ENCODE peak calls at places on chromosomes 11 and 22, in six cellular contexts. S, R, U, X, V and E are unnamed samples.

GRCh38 chr11:115396533-115396932 is 107.7 kb downstream of the CADM1 start:
- DNase-seq in R (no peak), U (no peak), S (no peak), V (no peak), X (no peak), E (no peak)

GRCh38 chr11:60831143-60831500 is 10.8 kb upstream of the CCDC86 start:
- DNase-seq in S (peak; percentile 80), U (peak; percentile 83), V (peak; percentile 86), R (peak; percentile 88), X (peak; percentile 73), E (peak; percentile 70)

GRCh38 chr11:67289226-67289650 is at the start of gene ANKRD13D:
- DNase-seq in S (no peak), R (no peak), X (no peak), V (no peak), U (no peak), E (no peak)

GRCh38 chr22:31764785-31765184 is 11.0 kb downstream of the DEPDC5 start:
- DNase-seq in R (no peak), S (no peak), U (no peak), X (no peak), V (no peak), E (no peak)

GRCh38 chr11:126410649-126411048 is 55.2 kb downstream of the ST3GAL4 start:
- DNase-seq in U (peak; percentile 80), V (no peak), S (peak; percentile 76), X (no peak), R (peak; percentile 82), E (no peak)

GRCh38 chr22:46064236-46064965 is 85.9 kb upstream of the PPARA start:
- DNase-seq in U (peak; percentile 19), V (peak; percentile 6), X (peak; percentile 5), R (no peak), S (peak; percentile 28), E (no peak)

GRCh38 chr11:69587454-69588081 is 53.4 kb upstream of the CCND1 start:
- DNase-seq in V (no peak), X (no peak), U (no peak), R (no peak), S (no peak), E (no peak)

GRCh38 chr11:115420524-115420923 is 83.7 kb downstream of the CADM1 start:
- DNase-seq in S (no peak), U (no peak), V (no peak), X (no peak), R (no peak), E (no peak)

GRCh38 chr11:15493066-15493465 is 378.3 kb downstream of the INSC start:
- DNase-seq in S (no peak), U (no peak), R (no peak), X (no peak), V (no peak), E (no peak)

GRCh38 chr11:100684101-100685065 is 2.7 kb upstream of the ARHGAP42 start:
- DNase-seq in X (no peak), U (no peak), V (no peak), R (no peak), S (no peak), E (no peak)

GRCh38 chr11:108788565-108789199 is 123.8 kb downstream of the DDX10 start:
- DNase-seq in V (no peak), U (no peak), R (no peak), X (peak; percentile 59), S (no peak), E (no peak)
- TF ChIP-seq CTCF in V (no peak), U (peak; percentile 48), R (peak; percentile 49), X (peak; percentile 63), S (peak; percentile 41), E (peak; percentile 56)

GRCh38 chr22:48689206-48689605 is 1138.5 kb downstream of the BRD1 start:
- DNase-seq in S (no peak), V (no peak), R (no peak), X (no peak), U (no peak), E (no peak)
- H3K9me3 ChIP-seq in S (no peaks in the 10 kb centered on the region), V (no peaks in the 10 kb centered on the region), R (no peaks in the 10 kb centered on the region), X (no peaks in the 10 kb centered on the region), U (no peaks in the 10 kb centered on the region), E (no peaks in the 10 kb centered on the region)

GRCh38 chr22:33971561-33971961 is 51.3 kb upstream of the LARGE1 start:
- DNase-seq in V (no peak), X (no peak), R (no peak), S (no peak), U (no peak), E (no peak)

GRCh38 chr22:33969052-33969451 is 48.8 kb upstream of the LARGE1 start:
- DNase-seq in S (no peak), R (no peak), U (no peak), V (no peak), X (no peak), E (no peak)
- H3K27me3 ChIP-seq in S (no peaks in the 10 kb centered on the region), R (no peaks in the 10 kb centered on the region), U (peaks cover 27% of the 10 kb centered on the region), V (peaks cover 11% of the 10 kb centered on the region), X (no peaks in the 10 kb centered on the region), E (no peaks in the 10 kb centered on the region)

DNA sequence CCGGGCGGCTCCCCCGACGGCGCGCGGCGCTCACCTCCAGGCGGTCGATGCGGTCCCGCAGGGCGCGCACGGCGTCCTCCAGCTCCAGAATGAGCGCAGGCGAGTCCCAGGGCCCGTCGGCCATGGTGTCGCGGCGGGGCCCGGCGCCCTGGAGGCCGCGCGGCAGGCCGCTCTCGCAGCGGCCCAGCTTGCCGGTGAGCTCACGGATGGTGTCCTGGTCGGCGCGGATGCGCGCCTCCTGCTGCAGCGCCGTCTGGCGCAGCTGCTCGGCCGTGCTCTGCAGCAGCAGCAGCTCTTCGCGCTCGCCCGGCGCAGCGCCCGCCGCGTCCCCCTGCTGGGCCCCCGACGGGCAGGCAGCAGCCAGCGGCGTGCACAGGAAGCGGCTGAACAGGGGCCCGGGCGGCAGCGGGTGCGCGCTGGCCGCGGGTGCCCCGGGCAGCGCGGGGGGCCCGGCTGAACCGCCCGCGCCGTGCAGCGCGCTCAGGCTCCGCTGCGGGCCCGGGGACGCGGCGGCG is 570 bp downstream of the NPTXR start:
- DNase-seq in X (peak; percentile 52), V (peak; percentile 28), S (peak; percentile 55), R (no peak), U (peak; percentile 41), E (peak; percentile 58)
- TF ChIP-seq CTCF in X (peak; percentile 37), V (no peak), S (peak; percentile 28), R (peak; percentile 49), U (peak; percentile 55), E (peak; percentile 27)

DNA sequence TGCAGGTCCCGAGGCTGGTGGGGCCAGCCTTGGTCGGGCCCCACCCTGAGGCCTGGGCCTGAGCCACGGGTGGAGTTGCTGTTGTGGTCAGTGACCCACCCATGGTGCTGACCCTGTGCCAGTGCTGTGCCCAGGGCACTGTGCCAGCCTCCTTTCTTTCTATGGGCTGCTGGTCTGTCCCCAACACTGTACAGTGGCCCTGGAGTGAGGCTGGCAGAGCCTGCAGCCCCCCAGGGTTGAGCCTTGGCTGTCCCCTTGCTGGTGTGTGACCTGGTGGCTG is 1235.7 kb downstream of the BRD1 start:
- DNase-seq in R (no peak), V (no peak), X (no peak), S (no peak), U (no peak), E (no peak)
- H3K9me3 ChIP-seq in R (no peaks in the 10 kb centered on the region), V (no peaks in the 10 kb centered on the region), X (no peaks in the 10 kb centered on the region), S (no peaks in the 10 kb centered on the region), U (no peaks in the 10 kb centered on the region), E (no peaks in the 10 kb centered on the region)

DNA sequence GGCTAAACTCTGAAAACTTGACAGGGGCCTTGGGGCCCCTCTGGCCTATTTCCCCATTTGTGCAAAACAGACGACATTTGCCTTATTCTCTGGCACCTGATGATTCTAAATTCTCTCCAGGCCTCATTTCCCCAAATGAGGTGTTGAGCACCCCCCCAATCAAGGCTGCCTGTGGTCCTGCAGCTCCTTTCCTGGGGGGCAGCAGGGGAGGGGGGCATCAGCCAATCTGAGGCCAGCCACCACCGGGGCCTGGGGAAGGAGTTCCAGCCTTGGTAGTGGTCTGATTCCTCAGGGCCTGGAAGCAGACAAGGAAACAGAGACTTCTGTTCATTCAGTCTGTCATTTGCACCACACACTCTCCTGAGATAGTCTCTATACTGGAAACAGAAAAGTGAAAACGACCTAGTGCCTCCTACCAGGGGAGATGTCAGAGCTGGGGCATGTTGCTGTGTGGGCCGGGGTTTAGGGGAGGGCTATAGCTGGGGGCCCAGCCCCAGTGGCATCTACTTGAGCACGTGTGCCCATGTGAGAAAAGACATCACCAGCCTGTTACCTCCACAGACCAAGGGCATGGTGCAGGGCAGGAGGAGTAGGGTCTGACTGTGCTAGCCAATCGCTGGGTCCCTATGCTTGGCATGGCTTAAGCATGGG is 1.9 kb upstream of the TPBGL start:
- DNase-seq in X (no peak), S (no peak), R (no peak), U (no peak), V (no peak), E (no peak)
- H3K27me3 ChIP-seq in X (peaks cover 19% of the 10 kb centered on the region), S (peaks cover 47% of the 10 kb centered on the region), R (peaks cover 3% of the 10 kb centered on the region), U (peaks cover 88% of the 10 kb centered on the region), V (peaks cover 48% of the 10 kb centered on the region), E (peaks cover 6% of the 10 kb centered on the region)

GRCh38 chr11:134724106-134724778 is 312.2 kb upstream of the B3GAT1 start:
- DNase-seq in U (no peak), R (no peak), V (no peak), S (no peak), X (no peak), E (no peak)
- TF ChIP-seq CTCF in U (no peak), R (no peak), V (no peak), S (no peak), X (no peak), E (no peak)